ENCODE peak calls at places on chromosomes 5 and 9, in ten cellular contexts. T, R, E, Z, Y, L, M, S, U and Q are unnamed samples. For H3K4me1, the result is how much of the 10 kb centered on the place peaks cover.

GRCh38 chr9:83620841-83621636 is 1.9 kb upstream of the IDNK start:
- DNase-seq in S (no peak), Z (peak), T (no peak), R (peak), M (peak), L (peak), U (peak), E (peak), Y (peak), Q (peak)

GRCh38 chr9:21974542-21975409 is 19.4 kb downstream of the CDKN2A start:
- DNase-seq in T (peak), S (no peak), Z (peak), R (peak), Y (peak), M (no peak), L (peak), E (peak), U (no peak), Q (no peak)

GRCh38 chr9:113701741-113702422 is 174.2 kb upstream of the ZNF618 start:
- DNase-seq in T (no peak), Z (no peak), U (no peak), L (no peak), S (no peak), E (no peak), Y (no peak), M (no peak), R (no peak), Q (no peak)

GRCh38 chr5:178551059-178551458 is 39.1 kb downstream of the COL23A1 start:
- DNase-seq in S (no peak), Y (peak), Z (peak), E (peak), R (no peak), T (no peak), M (no peak), L (no peak), U (peak), Q (no peak)

GRCh38 chr9:134606951-134607733 is 34.5 kb upstream of the COL5A1 start:
- DNase-seq in U (no peak), R (peak), Z (peak), E (peak), T (peak), M (no peak), L (peak), S (no peak), Y (peak), Q (no peak)

GRCh38 chr5:52786937-52787599 is 648 bp upstream of the ITGA1 start:
- DNase-seq in L (peak), M (peak), Z (peak), U (peak), T (no peak), Y (peak), S (no peak), E (no peak), R (no peak), Q (no peak)

GRCh38 chr9:71758785-71759184 is 9.5 kb downstream of the CEMIP2 start:
- DNase-seq in Y (peak), T (no peak), Z (no peak), R (no peak), M (no peak), E (no peak), L (no peak), U (peak), S (peak), Q (no peak)

GRCh38 chr5:129133553-129133952 is 39.0 kb downstream of the ISOC1 start:
- DNase-seq in Y (no peak), R (no peak), L (no peak), Z (no peak), U (no peak), T (no peak), S (no peak), M (no peak), E (no peak), Q (no peak)

GRCh38 chr9:34124103-34124502 is 2.4 kb downstream of the DCAF12 start:
- DNase-seq in T (peak), L (no peak), U (no peak), Z (no peak), M (no peak), Y (no peak), E (no peak), R (no peak), S (no peak), Q (no peak)

GRCh38 chr9:82021198-82021597 is 32.6 kb downstream of the SPATA31D1 start:
- DNase-seq in U (peak), L (no peak), S (no peak), Y (peak), Z (no peak), E (no peak), M (no peak), T (no peak), R (no peak), Q (no peak)

GRCh38 chr9:83649080-83649479 is 26.1 kb downstream of the IDNK start:
- DNase-seq in E (peak), U (peak), R (peak), T (peak), Z (peak), L (peak), M (peak), S (no peak), Y (peak), Q (peak)

GRCh38 chr9:6764570-6765334 is 7.0 kb downstream of the KDM4C start:
- DNase-seq in L (no peak), R (no peak), S (no peak), T (no peak), M (no peak), Z (peak), U (no peak), Y (no peak), E (no peak), Q (no peak)

GRCh38 chr5:104146652-104147051 is 584.1 kb upstream of the NUDT12 start:
- DNase-seq in M (no peak), Z (no peak), R (no peak), U (no peak), S (no peak), E (no peak), Y (no peak), T (no peak), L (no peak), Q (no peak)

GRCh38 chr5:43042626-43043399 is 2.7 kb upstream of the ANXA2R start:
- DNase-seq in L (peak), U (no peak), E (peak), Z (peak), R (peak), S (no peak), T (peak), M (peak), Y (peak), Q (peak)

GRCh38 chr9:18907927-18908625 is 124.9 kb downstream of the SAXO1 start:
- DNase-seq in T (no peak), R (no peak), S (peak), M (no peak), Z (no peak), E (no peak), U (no peak), Y (no peak), L (no peak), Q (no peak)

GRCh38 chr5:154227090-154227489 is 36.6 kb downstream of the GALNT10 start:
- DNase-seq in E (no peak), U (no peak), M (no peak), T (no peak), Z (no peak), S (no peak), L (no peak), Y (no peak), R (no peak), Q (no peak)

GRCh38 chr5:41517909-41518308 is 7.5 kb upstream of the PLCXD3 start:
- DNase-seq in M (no peak), S (no peak), Y (no peak), R (no peak), U (no peak), T (no peak), L (no peak), Z (peak), E (no peak), Q (no peak)

GRCh38 chr9:68523367-68523936 is 17.2 kb downstream of the TMEM252 start:
- DNase-seq in Y (no peak), Z (no peak), E (no peak), R (no peak), U (no peak), S (no peak), M (no peak), T (no peak), L (no peak), Q (no peak)

GRCh38 chr5:179486596-179487051 is 63.7 kb upstream of the RUFY1 start:
- DNase-seq in M (no peak), Y (no peak), T (peak), E (no peak), L (no peak), R (no peak), U (no peak), Z (no peak), S (no peak), Q (no peak)

GRCh38 chr5:1512541-1513291 is 11.0 kb downstream of the LPCAT1 start:
- DNase-seq in L (peak), T (peak), U (no peak), M (peak), Z (no peak), E (no peak), R (peak), Y (no peak), S (no peak), Q (no peak)

GRCh38 chr5:3642231-3642630 is 46.6 kb downstream of the IRX1 start:
- DNase-seq in Z (no peak), S (no peak), R (no peak), U (no peak), Y (no peak), M (no peak), L (no peak), E (no peak), T (no peak), Q (no peak)

GRCh38 chr9:130942679-130943078 is 3.6 kb upstream of the FIBCD1 start:
- DNase-seq in Y (no peak), T (no peak), L (no peak), Z (no peak), R (no peak), E (no peak), S (no peak), U (no peak), M (no peak), Q (no peak)

GRCh38 chr5:167552356-167552755 is 739.1 kb upstream of the WWC1 start:
- DNase-seq in M (no peak), E (no peak), Z (no peak), L (no peak), Y (no peak), R (no peak), U (no peak), S (peak), T (no peak), Q (no peak)

GRCh38 chr9:121303456-121304451 is 35.8 kb downstream of the GSN start:
- DNase-seq in Y (no peak), Z (no peak), S (no peak), R (no peak), L (no peak), T (peak), E (no peak), U (no peak), M (peak), Q (no peak)

GRCh38 chr9:121304707-121305106 is 36.7 kb downstream of the GSN start:
- DNase-seq in T (peak), Z (no peak), L (no peak), U (no peak), E (no peak), R (no peak), S (no peak), Y (no peak), M (no peak), Q (no peak)

GRCh38 chr9:121302786-121303185 is 34.8 kb downstream of the GSN start:
- DNase-seq in U (no peak), E (no peak), Z (no peak), L (no peak), S (no peak), R (no peak), M (no peak), Y (no peak), T (peak), Q (no peak)

GRCh38 chr9:121307976-121308375 is 40.0 kb downstream of the GSN start:
- DNase-seq in S (no peak), U (no peak), Z (no peak), Y (no peak), T (peak), M (no peak), R (no peak), L (no peak), E (no peak), Q (no peak)

DNA sequence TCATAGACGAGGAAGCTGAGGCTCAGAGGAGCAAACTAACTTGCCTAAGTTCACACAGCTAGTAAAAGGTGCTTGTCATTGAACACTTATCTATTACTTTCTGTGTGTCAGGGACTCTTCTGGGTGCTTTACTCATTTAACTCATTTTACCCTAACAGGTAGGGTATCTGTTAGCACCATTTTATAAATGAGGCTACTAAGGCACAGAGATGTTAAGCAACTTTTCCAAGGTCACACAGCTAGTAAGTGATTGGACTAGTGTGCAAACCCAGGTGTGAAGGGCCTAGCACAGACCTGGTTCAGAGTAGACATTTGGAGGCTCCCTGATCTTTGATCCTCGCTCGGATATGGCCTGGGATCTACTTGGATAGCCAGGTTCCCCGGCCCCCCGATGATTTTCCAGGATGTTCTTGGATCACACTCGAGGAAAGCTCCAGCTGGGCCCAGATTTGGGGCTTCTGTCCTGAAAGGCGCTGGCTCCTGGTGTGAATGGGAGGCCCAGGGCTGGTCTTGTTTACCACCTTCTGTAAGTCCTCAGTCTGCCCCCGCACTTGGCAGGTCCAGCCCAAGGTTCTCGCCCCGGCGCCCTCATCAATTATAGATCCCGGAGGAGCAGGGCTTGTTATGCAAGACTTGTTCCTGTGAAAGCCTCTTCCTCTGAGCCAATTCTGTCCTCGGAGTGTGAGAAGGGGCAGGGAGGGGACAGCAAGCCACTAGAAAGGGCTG is 37.5 kb downstream of the GSN start:
- DNase-seq in R (no peak), S (peak), L (peak), E (no peak), Y (no peak), M (peak), T (peak), Z (no peak), U (no peak), Q (no peak)
- TF ChIP-seq POLR2AphosphoS5 in R (no peak), S (peak), L (peak), E (no peak), Y (no peak), M (no peak), T (no peak), Z (no peak), U (no peak), Q (no peak)

DNA sequence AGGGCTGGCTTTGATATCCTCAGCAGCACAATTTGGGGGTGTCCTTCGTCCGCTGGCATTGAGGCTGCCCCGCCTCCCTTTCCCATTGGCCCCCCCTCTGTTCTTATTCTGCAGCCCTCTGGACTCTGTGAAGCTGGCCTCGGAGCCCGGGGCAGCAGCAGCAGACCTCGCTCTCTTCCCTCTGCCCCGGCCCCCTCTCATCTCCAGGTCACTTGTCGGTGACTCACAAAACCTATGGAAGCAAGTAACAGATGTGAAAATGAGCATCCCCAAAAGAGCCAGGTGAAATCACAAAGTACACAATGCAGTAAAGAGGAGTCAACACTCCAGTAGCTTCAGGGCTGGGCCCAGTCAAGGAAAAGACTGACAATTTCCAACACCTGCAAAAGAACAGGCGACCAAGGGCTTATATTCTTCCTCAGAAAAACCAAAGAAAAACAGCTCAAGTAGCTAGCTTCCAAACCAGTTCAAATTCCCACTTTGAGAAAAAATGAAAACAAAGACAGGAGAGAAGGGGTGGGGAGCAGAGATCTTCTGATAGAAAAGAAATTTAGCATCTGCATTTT is 97.5 kb downstream of the ZNF608 start:
- DNase-seq in Z (no peak), T (no peak), R (peak), L (no peak), S (no peak), U (peak), Y (no peak), E (no peak), M (no peak), Q (no peak)
- H3K4me1 ChIP-seq in Z (under half), T (under half), R (under half), L (under half), S (half or more), U (half or more), Y (under half), E (under half), M (under half), Q (half or more)

GRCh38 chr9:127801955-127802575 is 617 bp upstream of the FPGS start:
- DNase-seq in Y (no peak), R (no peak), E (no peak), Z (no peak), T (no peak), S (no peak), L (no peak), U (no peak), M (no peak), Q (no peak)
- TF ChIP-seq CTCF in Y (peak), R (no peak), E (peak), Z (peak), T (no peak), S (peak), L (no peak), U (peak), M (no peak), Q (peak)

DNA sequence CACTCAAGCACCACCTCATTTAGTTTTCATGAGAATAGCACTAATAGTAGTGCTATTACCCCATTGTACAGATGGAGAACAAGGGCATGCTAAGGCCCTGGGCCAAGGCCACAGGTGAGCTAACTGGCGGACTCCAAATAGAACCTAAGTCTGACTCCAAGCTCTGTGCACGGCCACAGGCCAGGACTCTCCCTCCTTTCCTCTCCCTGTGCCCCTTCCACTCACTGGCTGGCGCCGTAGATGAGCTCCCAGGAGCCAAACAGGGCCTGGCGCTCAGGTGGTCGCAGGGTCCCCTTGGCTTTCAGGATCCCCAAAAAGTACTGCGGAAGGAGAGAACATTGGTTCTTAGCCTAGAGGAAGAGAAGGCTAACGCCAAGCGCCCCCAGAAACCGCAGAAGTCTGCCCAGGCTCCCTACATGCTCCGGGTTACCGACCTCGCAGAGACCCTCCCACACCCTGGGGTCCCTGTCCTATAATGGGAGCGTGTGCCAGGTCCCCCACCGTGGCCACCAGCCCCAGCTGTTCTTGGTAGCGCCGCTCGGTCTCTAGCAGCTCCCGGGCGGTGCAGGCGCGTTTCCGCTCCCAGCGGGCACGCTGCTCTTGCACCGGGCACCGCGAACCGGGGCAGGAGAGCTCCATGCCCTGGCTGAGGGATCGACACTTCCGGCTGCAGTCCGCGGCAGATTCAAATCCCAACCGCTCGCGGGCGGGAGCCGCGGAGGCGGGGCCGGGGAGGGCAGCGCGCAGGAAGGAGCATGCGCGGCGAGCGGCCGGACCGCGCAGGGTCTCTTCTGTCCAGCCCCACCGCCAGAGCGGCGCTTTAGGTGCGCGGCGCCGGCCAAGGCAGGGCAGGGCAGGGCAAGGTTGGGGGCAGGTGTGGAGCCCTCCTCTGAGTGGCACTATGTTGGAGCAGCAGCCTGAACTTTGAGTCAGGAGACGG is at the start of gene ARHGEF39:
- DNase-seq in T (peak), L (peak), S (no peak), M (peak), U (peak), Z (peak), E (peak), R (peak), Y (peak), Q (no peak)
- TF ChIP-seq POLR2AphosphoS5 in T (peak), L (peak), S (no peak), M (peak), U (peak), Z (peak), E (peak), R (peak), Y (peak), Q (no peak)

GRCh38 chr9:93464395-93464794 is 11.0 kb upstream of the FAM120AOS start:
- DNase-seq in T (no peak), U (no peak), M (no peak), L (no peak), S (no peak), R (no peak), E (no peak), Z (no peak), Y (no peak), Q (no peak)
- H3K4me1 ChIP-seq in T (under half), U (half or more), M (under half), L (half or more), S (half or more), R (under half), E (under half), Z (half or more), Y (under half), Q (under half)

GRCh38 chr9:94862242-94862610 is 135.7 kb downstream of the AOPEP start:
- DNase-seq in S (no peak), Z (no peak), E (no peak), Y (no peak), U (no peak), L (no peak), M (no peak), R (peak), T (no peak), Q (no peak)
- TF ChIP-seq CTCF in S (no peak), Z (no peak), E (no peak), Y (no peak), U (no peak), L (no peak), M (no peak), R (no peak), T (no peak), Q (no peak)

DNA sequence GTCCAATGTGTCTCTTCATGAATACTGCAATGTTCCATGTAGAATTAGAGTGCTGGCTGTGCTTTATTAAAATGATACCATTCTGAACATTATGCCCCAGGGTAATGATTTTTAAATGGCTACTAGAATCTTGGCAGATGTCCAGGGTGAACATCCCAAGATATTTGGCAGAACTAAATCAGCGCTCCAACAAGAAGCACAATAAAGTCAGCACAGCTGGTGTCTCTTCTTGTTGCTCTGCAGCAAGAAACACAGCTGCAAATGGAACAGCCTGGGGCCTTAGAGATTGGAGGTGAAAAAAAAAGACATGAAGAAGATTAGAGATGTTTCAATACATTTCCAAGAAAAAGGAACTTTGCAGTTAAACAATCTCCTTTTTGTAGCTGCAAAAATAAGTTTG is 248.3 kb downstream of the CDH18 start:
- DNase-seq in T (no peak), R (no peak), Z (no peak), E (peak), S (no peak), M (no peak), L (no peak), U (no peak), Y (no peak), Q (no peak)
- TF ChIP-seq POLR2AphosphoS5 in T (no peak), R (no peak), Z (no peak), E (no peak), S (no peak), M (no peak), L (no peak), U (no peak), Y (no peak), Q (no peak)

DNA sequence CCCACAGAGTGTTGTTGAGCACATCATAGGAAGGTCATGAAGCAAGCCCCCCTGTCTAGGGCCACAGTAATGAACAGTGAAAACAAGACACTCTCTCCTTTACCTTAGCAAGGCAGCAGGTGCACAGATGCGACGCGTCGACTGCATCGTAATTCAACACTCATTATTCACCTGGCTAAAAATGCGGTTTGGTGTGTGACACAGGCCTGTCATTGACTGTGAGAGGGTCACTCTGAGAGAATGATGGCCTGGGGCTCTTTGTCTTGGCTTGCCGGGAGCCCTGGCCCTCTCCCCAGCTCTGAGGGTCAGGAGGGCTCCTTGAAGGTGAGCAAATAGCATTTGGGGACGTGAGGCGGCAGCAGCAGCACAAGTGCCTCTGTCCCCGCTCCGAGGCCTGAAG is 46.8 kb downstream of the SHB start:
- DNase-seq in R (no peak), M (no peak), S (no peak), L (no peak), Z (no peak), E (no peak), U (no peak), Y (no peak), T (no peak), Q (no peak)
- H3K4me1 ChIP-seq in R (under half), M (half or more), S (half or more), L (half or more), Z (half or more), E (half or more), U (half or more), Y (half or more), T (under half), Q (half or more)